ENCODE peak calls at places on chromosome 15, in eight cellular contexts. S is GM12892, N is pons, C is T-helper 1 cell, E is H4, B is non-pigmented ciliary epithelial cell, V is NT2/D1, R is AG09319. X is an unnamed sample.

GRCh38 chr15:52252781-52253180 is 42.8 kb downstream of the MYO5C start:
- DNase-seq in B (peak; percentile 83), C (no peak), E (peak; percentile 90), N (no peak), S (no peak), R (peak; percentile 60), V (no peak), X (no peak)

GRCh38 chr15:84840741-84841429 is 23.7 kb downstream of the ALPK3 start:
- DNase-seq in R (peak; percentile 38), E (peak; percentile 74), V (no peak), B (no peak), S (no peak), N (no peak), C (no peak), X (no peak)

GRCh38 chr15:41795996-41796395 is 21.7 kb downstream of the MAPKBP1 start:
- DNase-seq in V (no peak), B (no peak), C (no peak), S (no peak), N (no peak), E (no peak), R (no peak), X (no peak)

GRCh38 chr15:68244235-68244634 is 14.7 kb upstream of the CLN6 start:
- DNase-seq in V (no peak), E (no peak), N (no peak), S (no peak), R (no peak), B (no peak), C (no peak), X (no peak)

GRCh38 chr15:80242132-80242769 is 9.8 kb downstream of the CTXND1 start:
- DNase-seq in N (no peak), S (peak; percentile 19), E (peak; percentile 32), R (no peak), B (no peak), V (peak; percentile 58), C (no peak), X (no peak)

GRCh38 chr15:45581919-45582318 is 5.3 kb upstream of the BLOC1S6 start:
- DNase-seq in E (no peak), V (no peak), S (no peak), B (no peak), C (no peak), R (no peak), N (no peak), X (no peak)

GRCh38 chr15:98506711-98507110 is 141.6 kb upstream of the IGF1R start:
- DNase-seq in N (no peak), V (no peak), B (no peak), R (no peak), C (no peak), E (no peak), S (no peak), X (no peak)

GRCh38 chr15:81312790-81313543 is 11.0 kb downstream of the STARD5 start:
- DNase-seq in V (no peak), R (peak; percentile 87), S (no peak), N (no peak), E (peak; percentile 96), C (no peak), B (peak; percentile 95), X (no peak)

GRCh38 chr15:60370804-60371700 is 26.7 kb downstream of the ANXA2 start:
- DNase-seq in R (peak; percentile 95), S (no peak), E (peak; percentile 99), C (no peak), V (no peak), N (peak; percentile 7), B (peak; percentile 97), X (no peak)

GRCh38 chr15:32738677-32739076 is 20.9 kb downstream of the GREM1 start:
- DNase-seq in C (no peak), E (no peak), S (no peak), R (no peak), B (no peak), V (no peak), N (no peak), X (no peak)

GRCh38 chr15:31461375-31461774 is 134.7 kb downstream of the KLF13 start:
- DNase-seq in R (no peak), B (no peak), C (no peak), S (no peak), E (no peak), V (no peak), N (no peak), X (no peak)

GRCh38 chr15:74365619-74366445 is 1.6 kb downstream of the CYP11A1 start:
- DNase-seq in S (no peak), B (no peak), R (no peak), E (no peak), C (no peak), N (no peak), V (no peak), X (no peak)

GRCh38 chr15:93347917-93348316 is 258.9 kb upstream of the RGMA start:
- DNase-seq in S (no peak), E (no peak), V (no peak), B (no peak), R (no peak), C (no peak), N (no peak), X (no peak)

GRCh38 chr15:59292393-59292792 is 80.3 kb downstream of the MYO1E start:
- DNase-seq in V (no peak), C (no peak), B (no peak), R (no peak), S (no peak), N (peak; percentile 97), E (no peak), X (no peak)

GRCh38 chr15:100694381-100695012 is 92.1 kb downstream of the ASB7 start:
- DNase-seq in N (no peak), C (no peak), E (no peak), B (no peak), S (no peak), V (no peak), R (no peak), X (no peak)

GRCh38 chr15:39188930-39189329 is 391.9 kb upstream of the THBS1 start:
- DNase-seq in S (no peak), E (peak; percentile 60), C (no peak), R (no peak), B (peak; percentile 86), N (peak; percentile 33), V (no peak), X (no peak)